ENCODE peak calls at places on chromosomes 5 and 9, in eight cellular contexts. A is stomach, S is H1, D is fibroblast of lung, G is colonic mucosa, X is right lobe of liver, K is kidney epithelial cell, W is bronchial epithelial cell. T is an unnamed sample. For H3K27me3, the result is how much of the 10 kb centered on the place peaks cover.

GRCh38 chr5:23014251-23014650 is 161.1 kb upstream of the CDH12 start:
- DNase-seq in A (no peak), S (no peak), D (no peak), G (no peak), X (no peak), K (no peak), W (no peak), T (no peak)

GRCh38 chr5:55521903-55522302 is 12.9 kb downstream of the PLPP1 start:
- DNase-seq in A (no peak), S (no peak), D (no peak), G (no peak), X (no peak), K (no peak), W (no peak), T (no peak)

GRCh38 chr9:133370680-133371079 is 5.2 kb downstream of the SURF4 start:
- DNase-seq in A (no peak), S (no peak), D (no peak), G (no peak), X (peak), K (no peak), W (no peak), T (no peak)

GRCh38 chr9:32251539-32251938 is 132.9 kb upstream of the ACO1 start:
- DNase-seq in A (peak), S (peak), D (peak), G (peak), X (no peak), K (no peak), W (peak), T (peak)

GRCh38 chr9:89421595-89421994 is 76.3 kb downstream of the SEMA4D start:
- DNase-seq in A (no peak), S (no peak), D (no peak), G (no peak), X (no peak), K (no peak), W (no peak), T (no peak)

GRCh38 chr5:86894006-86894560 is 276.3 kb downstream of the COX7C start:
- DNase-seq in A (no peak), S (no peak), D (no peak), G (no peak), X (no peak), K (no peak), W (no peak), T (no peak)

GRCh38 chr5:133340822-133341221 is 271.5 kb downstream of the FSTL4 start:
- DNase-seq in A (no peak), S (no peak), D (no peak), G (no peak), X (no peak), K (no peak), W (no peak), T (peak)

GRCh38 chr5:78429332-78429849 is 69.0 kb downstream of the SCAMP1 start:
- DNase-seq in A (no peak), S (no peak), D (no peak), G (no peak), X (no peak), K (no peak), W (no peak), T (no peak)

GRCh38 chr5:72541501-72542235 is 34.5 kb upstream of the ZNF366 start:
- DNase-seq in A (no peak), S (no peak), D (no peak), G (no peak), X (no peak), K (no peak), W (no peak), T (no peak)

GRCh38 chr9:70563437-70564204 is 149.2 kb upstream of the KLF9 start:
- DNase-seq in A (no peak), S (no peak), D (peak), G (no peak), X (no peak), K (peak), W (peak), T (no peak)

GRCh38 chr9:131960805-131961495 is 118.7 kb downstream of the MED27 start:
- DNase-seq in A (no peak), S (no peak), D (no peak), G (no peak), X (no peak), K (no peak), W (no peak), T (no peak)

GRCh38 chr5:159855476-159856157 is 60.7 kb upstream of the ADRA1B start:
- DNase-seq in A (no peak), S (no peak), D (peak), G (no peak), X (no peak), K (no peak), W (peak), T (no peak)

GRCh38 chr5:98954392-98955028 is 25.7 kb upstream of the CHD1 start:
- DNase-seq in A (no peak), S (no peak), D (no peak), G (no peak), X (no peak), K (no peak), W (no peak), T (no peak)

GRCh38 chr5:115435776-115436712 is 108.5 kb downstream of the FEM1C start:
- DNase-seq in A (no peak), S (no peak), D (peak), G (no peak), X (no peak), K (no peak), W (peak), T (no peak)

GRCh38 chr5:53069626-53070025 is 39.9 kb downstream of the MOCS2 start:
- DNase-seq in A (no peak), S (no peak), D (peak), G (no peak), X (no peak), K (peak), W (peak), T (no peak)

GRCh38 chr5:72018158-72018803 is 89.0 kb upstream of the MAP1B start:
- DNase-seq in A (peak), S (peak), D (peak), G (peak), X (no peak), K (no peak), W (peak), T (peak)

GRCh38 chr5:170751631-170752030 is 31.9 kb upstream of the GABRP start:
- DNase-seq in A (no peak), S (no peak), D (no peak), G (no peak), X (no peak), K (no peak), W (no peak), T (no peak)

GRCh38 chr9:135802876-135803419 is 101.0 kb downstream of the KCNT1 start:
- DNase-seq in A (no peak), S (no peak), D (no peak), G (no peak), X (no peak), K (no peak), W (no peak), T (peak)

GRCh38 chr5:2755371-2755715 is 3.9 kb upstream of the IRX2 start:
- DNase-seq in A (no peak), S (no peak), D (no peak), G (no peak), X (no peak), K (no peak), W (no peak), T (no peak)
- H3K27me3 ChIP-seq in A (half or more), S (half or more), D (under half), G (half or more), X (under half), K (half or more), W (under half), T (half or more)

GRCh38 chr5:137834498-137834897 is 33.2 kb upstream of the MYOT start:
- DNase-seq in A (no peak), S (no peak), D (no peak), G (no peak), X (no peak), K (no peak), W (no peak), T (no peak)
- H3K4me3 ChIP-seq in A (no peak), S (no peak), D (no peak), G (no peak), X (no peak), K (no peak), W (no peak), T (no peak)

DNA sequence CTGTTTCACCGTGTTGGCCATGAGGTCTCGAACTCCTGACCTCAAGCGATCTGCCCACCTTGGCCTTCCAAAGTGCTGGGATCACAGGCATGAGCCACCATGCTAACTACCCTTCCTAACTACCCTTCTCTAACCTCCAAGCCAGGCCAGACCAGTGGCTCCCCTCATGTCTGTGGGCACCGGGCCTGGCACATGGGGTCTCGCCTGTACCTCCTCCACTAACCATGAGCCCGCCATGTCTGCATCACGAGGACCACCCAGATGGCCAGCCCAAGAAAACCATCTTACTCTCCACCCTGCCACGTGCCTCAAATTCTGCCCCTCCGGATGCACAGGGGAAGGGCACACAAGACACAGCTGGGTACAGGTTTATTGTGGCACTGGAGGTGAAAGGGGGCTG is 9.6 kb upstream of the DBN1 start:
- DNase-seq in A (no peak), S (no peak), D (no peak), G (no peak), X (no peak), K (no peak), W (no peak), T (no peak)
- H3K27me3 ChIP-seq in A (under half), S (under half), D (under half), G (under half), X (under half), K (under half), W (under half), T (under half)

DNA sequence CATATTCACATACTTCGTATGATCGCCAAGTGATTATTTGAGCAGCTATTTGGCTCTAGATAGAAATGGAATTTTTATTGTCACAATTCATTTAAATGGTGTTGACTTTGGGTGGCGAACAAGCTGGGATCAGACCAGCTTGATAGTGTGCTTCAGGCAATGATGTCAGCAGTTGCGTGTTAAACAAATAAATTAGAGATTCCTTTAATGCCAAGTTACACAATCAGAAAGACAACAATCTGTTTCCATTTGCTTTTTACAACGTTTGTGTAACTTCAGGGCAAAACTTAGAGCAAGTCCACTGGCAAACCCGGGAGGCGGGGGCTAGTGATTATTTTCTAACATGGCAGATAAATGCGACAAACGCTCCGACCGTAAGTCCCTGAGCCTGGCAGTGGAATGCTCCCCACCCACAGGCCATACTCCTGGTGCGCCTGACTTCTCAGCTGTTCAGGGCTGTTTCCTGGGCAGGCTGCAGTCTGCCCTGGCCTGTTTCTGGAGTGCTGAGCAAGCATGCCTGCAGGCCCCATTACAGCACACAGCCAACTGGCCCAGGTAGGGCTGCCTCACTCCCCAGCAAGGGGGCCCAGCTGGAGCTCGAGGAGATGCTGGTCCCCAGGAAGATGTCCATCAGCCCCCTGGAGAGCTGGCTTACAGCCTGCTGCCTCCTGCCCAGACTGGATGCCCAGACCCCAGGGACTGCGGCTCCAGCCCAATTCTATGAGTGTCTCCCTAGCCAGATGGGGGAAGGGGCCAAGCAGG is 88.7 kb downstream of the BASP1 start:
- DNase-seq in A (peak), S (no peak), D (peak), G (peak), X (peak), K (no peak), W (peak), T (peak)
- H3K4me3 ChIP-seq in A (no peak), S (no peak), D (no peak), G (no peak), X (no peak), K (no peak), W (peak), T (no peak)

T was measured in H7.